ENCODE peak calls at places on chromosomes 11 and 22, in six cellular contexts. I, Q, L, G, V and K are unnamed samples.

GRCh38 chr22:23066200-23067022 is 3.9 kb upstream of the GNAZ start:
- DNase-seq in I (no peak), Q (no peak), L (peak), G (no peak), V (no peak), K (no peak)

GRCh38 chr22:39520874-39521857 is 804 bp downstream of the ATF4 start:
- DNase-seq in I (no peak), Q (peak), L (peak), G (peak), V (peak), K (peak)

GRCh38 chr11:80281194-80281593 is 840.4 kb upstream of the TENM4 start:
- DNase-seq in I (no peak), Q (no peak), L (no peak), G (no peak), V (no peak), K (no peak)

GRCh38 chr11:85752890-85753581 is 57.9 kb downstream of the SYTL2 start:
- DNase-seq in I (no peak), Q (no peak), L (peak), G (no peak), V (no peak), K (no peak)

GRCh38 chr22:38338772-38339379 is 21.6 kb upstream of the CSNK1E start:
- DNase-seq in I (no peak), Q (no peak), L (no peak), G (no peak), V (no peak), K (no peak)

GRCh38 chr11:14258177-14258935 is 100.6 kb downstream of the RRAS2 start:
- DNase-seq in I (no peak), Q (no peak), L (peak), G (no peak), V (peak), K (peak)

GRCh38 chr22:47069270-47069669 is 306.8 kb downstream of the TBC1D22A start:
- DNase-seq in I (no peak), Q (no peak), L (no peak), G (no peak), V (no peak), K (no peak)

GRCh38 chr11:20493340-20493739 is 105.8 kb downstream of the PRMT3 start:
- DNase-seq in I (no peak), Q (peak), L (no peak), G (no peak), V (no peak), K (no peak)